ENCODE peak calls at places on chromosomes 12 and 14, in six cellular contexts. T is IMR-90, U is heart left ventricle, Y is adrenal gland, L is foreskin fibroblast, D is tibial artery. R is an unnamed sample.
A peak's percentile ranks its signal among the peaks of the same experiment; 100 is the strongest.

GRCh38 chr12:75364918-75365317 is 26.0 kb upstream of the GLIPR1L2 start:
- DNase-seq in L (peak; percentile 80), D (no peak), U (no peak), Y (no peak), T (peak; percentile 18), R (no peak)

GRCh38 chr14:93926209-93926872 is 803 bp upstream of the FAM181A start:
- DNase-seq in L (no peak), U (no peak), Y (no peak), T (no peak), D (no peak), R (no peak)

GRCh38 chr14:89000007-89000942 is 175.8 kb downstream of the TTC8 start:
- DNase-seq in Y (peak; percentile 79), L (peak; percentile 97), U (peak; percentile 77), D (no peak), T (peak; percentile 98), R (peak; percentile 89)

GRCh38 chr12:8985213-8985612 is 4.1 kb upstream of the KLRG1 start:
- DNase-seq in T (no peak), D (no peak), Y (no peak), L (no peak), U (no peak), R (no peak)

GRCh38 chr12:18752280-18752920 is 14.5 kb downstream of the CAPZA3 start:
- DNase-seq in Y (no peak), L (peak; percentile 75), T (peak; percentile 95), D (no peak), U (peak; percentile 68), R (peak; percentile 96)

GRCh38 chr14:50874842-50875241 is 3.0 kb downstream of the ABHD12B start:
- DNase-seq in L (no peak), D (no peak), Y (no peak), U (no peak), T (no peak), R (no peak)

GRCh38 chr12:131830335-131831020 is 2.3 kb downstream of the MMP17 start:
- DNase-seq in D (peak; percentile 86), T (peak; percentile 77), Y (peak; percentile 61), L (peak; percentile 91), U (peak; percentile 81), R (no peak)

GRCh38 chr12:53659609-53660008 is 16.3 kb downstream of the ATP5MC2 start:
- DNase-seq in Y (no peak), D (no peak), T (peak; percentile 22), U (no peak), L (no peak), R (no peak)

GRCh38 chr14:103072595-103073366 is 11.2 kb upstream of the LBHD2 start:
- DNase-seq in Y (no peak), U (no peak), D (no peak), L (no peak), T (no peak), R (no peak)
- H3K4me3 ChIP-seq in Y (no peak overlapping the region), U (no peak overlapping the region), D (no peak overlapping the region), L (no peak overlapping the region), T (no peak overlapping the region), R (no peak overlapping the region)

GRCh38 chr14:78119440-78119839 is 50.7 kb upstream of the NRXN3 start:
- DNase-seq in U (no peak), Y (no peak), L (no peak), D (no peak), T (no peak), R (no peak)
- TF ChIP-seq CTCF in U (no peak), Y (no peak), L (no peak), D (no peak), T (no peak), R (no peak)

DNA sequence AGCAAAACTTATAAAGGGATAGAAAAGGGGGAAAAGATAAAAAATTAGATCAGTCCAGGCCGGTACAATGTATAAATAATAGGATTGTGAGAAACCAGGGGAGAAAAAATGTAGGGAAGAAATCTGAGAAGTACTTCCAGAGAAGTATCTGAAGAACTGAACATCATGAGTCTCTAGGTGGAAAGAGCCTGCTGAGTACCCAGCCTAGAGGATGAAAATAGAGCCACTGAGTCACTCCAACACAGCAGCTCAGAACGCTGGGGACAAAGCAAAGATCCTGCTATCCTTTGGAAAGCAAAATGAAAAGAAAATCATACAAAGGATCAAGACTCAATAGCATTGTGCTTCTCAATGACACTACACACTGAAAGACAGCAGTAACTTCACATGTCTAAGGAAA is 138.0 kb downstream of the ANO6 start:
- DNase-seq in T (no peak), L (no peak), U (no peak), D (no peak), Y (no peak), R (no peak)
- H3K4me3 ChIP-seq in T (no peak overlapping the region), L (no peak overlapping the region), U (no peak overlapping the region), D (no peak overlapping the region), Y (no peak overlapping the region), R (no peak overlapping the region)

GRCh38 chr14:56172074-56172473 is 53.9 kb downstream of the PELI2 start:
- DNase-seq in L (no peak), T (no peak), Y (no peak), D (no peak), U (no peak), R (no peak)
- TF ChIP-seq CTCF in L (no peak), T (no peak), Y (no peak), D (no peak), U (no peak), R (no peak)

DNA sequence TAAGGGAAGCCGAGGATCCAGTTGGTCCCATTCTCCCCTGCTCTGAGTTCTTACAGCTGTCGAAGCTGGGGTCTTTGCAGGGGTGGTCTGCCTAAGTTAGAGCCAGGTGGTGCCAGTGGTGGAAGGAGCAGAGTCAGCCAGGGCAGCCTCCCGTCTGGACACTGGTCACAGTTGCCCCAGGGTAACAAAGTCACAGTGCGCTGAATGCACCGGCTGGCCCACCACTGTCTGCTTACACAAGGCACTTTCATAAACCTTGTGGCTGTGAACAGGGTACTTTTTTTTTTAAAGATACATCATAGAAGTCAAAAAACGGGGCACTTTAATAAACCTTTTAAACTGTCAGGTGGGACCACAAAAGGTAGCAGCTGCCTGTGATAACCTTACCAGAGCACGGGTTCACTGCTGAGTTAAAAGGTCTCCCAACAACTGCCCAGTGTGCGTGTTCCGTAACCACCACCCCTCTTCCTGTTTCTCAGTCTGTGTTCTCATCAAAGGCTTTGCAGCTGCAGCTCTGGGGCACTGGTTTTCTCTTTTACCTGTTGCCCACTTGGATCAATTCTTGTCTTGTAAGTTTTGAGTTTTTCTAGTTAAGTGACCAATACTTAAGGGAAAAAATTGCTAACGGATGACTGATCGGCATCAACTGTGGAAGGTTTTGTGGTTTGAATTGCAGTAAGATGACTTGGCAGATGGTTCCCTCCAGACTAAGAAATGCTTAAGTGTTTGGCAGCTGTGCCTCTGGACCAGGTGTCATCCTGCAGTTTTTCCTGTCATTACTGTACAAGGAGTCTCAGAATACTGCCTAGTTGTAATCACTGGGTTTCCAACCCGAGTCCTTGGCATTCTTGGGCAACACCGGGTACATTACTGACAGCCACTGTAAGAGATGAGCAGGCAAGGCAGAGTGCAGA is 55.9 kb downstream of the DYNC1H1 start:
- DNase-seq in T (peak; percentile 94), D (no peak), U (no peak), Y (no peak), L (peak; percentile 26), R (peak; percentile 71)
- H3K4me3 ChIP-seq in T (no peak overlapping the region), D (no peak overlapping the region), U (no peak overlapping the region), Y (no peak overlapping the region), L (no peak overlapping the region), R (no peak overlapping the region)

DNA sequence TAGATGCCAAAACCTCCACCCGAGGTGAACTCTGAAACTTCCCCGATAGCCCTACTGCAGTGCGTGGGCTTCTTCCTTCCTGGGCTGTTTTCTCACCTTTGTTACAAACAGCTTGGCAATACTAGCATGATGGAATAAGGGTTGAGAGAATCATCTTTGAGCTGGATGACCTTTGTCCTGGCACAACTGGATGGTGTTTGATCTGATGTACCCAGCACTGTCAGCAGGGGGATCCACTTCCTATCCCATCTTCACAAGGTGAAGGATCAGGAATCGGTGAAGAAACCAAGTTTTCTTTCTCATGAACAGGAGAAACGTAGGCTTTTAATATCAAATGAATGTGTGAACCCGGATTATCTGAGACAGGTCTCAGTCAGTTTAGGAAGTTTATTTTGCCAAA is 19.5 kb upstream of the LRRC10 start:
- DNase-seq in L (no peak), Y (no peak), D (no peak), T (no peak), U (no peak), R (no peak)
- TF ChIP-seq CTCF in L (no peak), Y (peak; percentile 9), D (no peak), T (peak; percentile 22), U (no peak), R (peak; percentile 22)

GRCh38 chr14:75429562-75429961 is 1.7 kb downstream of the JDP2 start:
- DNase-seq in D (no peak), Y (no peak), L (no peak), T (no peak), U (no peak), R (no peak)
- H3K4me3 ChIP-seq in D (peak overlapping the region; percentile 63), Y (peak overlapping the region; percentile 79), L (peak overlapping the region; percentile 80), T (peak overlapping the region; percentile 58), U (peak overlapping the region; percentile 96), R (peak overlapping the region; percentile 77)

R was measured in AG04449.